ENCODE peak calls at places on chromosomes 6 and 20, in four cellular contexts. One of them, this sample, is unnamed.

GRCh38 chr6:56899311-56899710 is 55.6 kb upstream of the BEND6 start:
- DNase-seq in GM12891: no peak
- DNase-seq in K562: no peak
- DNase-seq in GM12878: no peak
- DNase-seq in this sample: no peak

GRCh38 chr20:47773381-47773786 is 11.9 kb downstream of the SULF2 start:
- DNase-seq in GM12878: no peak
- DNase-seq in GM12891: no peak
- DNase-seq in K562: no peak
- DNase-seq in this sample: no peak

GRCh38 chr20:5400164-5400762 is 83.5 kb upstream of the PROKR2 start:
- DNase-seq in K562: no peak
- DNase-seq in GM12878: no peak
- DNase-seq in GM12891: no peak
- DNase-seq in this sample: no peak

GRCh38 chr20:18727032-18727508 is 86.5 kb upstream of the SCP2D1 start:
- DNase-seq in GM12878: no peak
- DNase-seq in K562: no peak
- DNase-seq in GM12891: no peak
- DNase-seq in this sample: no peak

GRCh38 chr6:157188213-157188612 is 135.1 kb downstream of the TMEM242 start:
- DNase-seq in GM12878: no peak
- DNase-seq in K562: no peak
- DNase-seq in GM12891: no peak
- DNase-seq in this sample: no peak

GRCh38 chr20:24448170-24448569 is 21.3 kb upstream of the SYNDIG1 start:
- DNase-seq in K562: no peak
- DNase-seq in GM12878: no peak
- DNase-seq in GM12891: no peak
- DNase-seq in this sample: no peak

GRCh38 chr6:32086661-32087573 is 22.2 kb downstream of the TNXB start:
- DNase-seq in K562: no peak
- DNase-seq in GM12878: peak
- DNase-seq in GM12891: peak
- DNase-seq in this sample: peak

GRCh38 chr6:156662025-156662445 is 115.1 kb upstream of the ARID1B start:
- DNase-seq in K562: peak
- DNase-seq in GM12878: no peak
- DNase-seq in GM12891: no peak
- DNase-seq in this sample: no peak

GRCh38 chr6:107523054-107523791 is 33.3 kb downstream of the SOBP start:
- DNase-seq in GM12878: no peak
- DNase-seq in K562: no peak
- DNase-seq in GM12891: no peak
- DNase-seq in this sample: no peak

GRCh38 chr6:12208190-12208589 is 82.0 kb upstream of the EDN1 start:
- DNase-seq in GM12891: no peak
- DNase-seq in K562: no peak
- DNase-seq in GM12878: no peak
- DNase-seq in this sample: peak

GRCh38 chr6:43811101-43812099 is 41.4 kb downstream of the VEGFA start:
- DNase-seq in GM12891: no peak
- DNase-seq in GM12878: no peak
- DNase-seq in K562: no peak
- DNase-seq in this sample: no peak

GRCh38 chr20:57205625-57206219 is 60.7 kb downstream of the BMP7 start:
- DNase-seq in K562: no peak
- DNase-seq in GM12891: no peak
- DNase-seq in GM12878: no peak
- DNase-seq in this sample: no peak

GRCh38 chr6:125237764-125238163 is 64.0 kb downstream of the HDDC2 start:
- DNase-seq in GM12891: no peak
- DNase-seq in GM12878: no peak
- DNase-seq in K562: no peak
- DNase-seq in this sample: no peak

GRCh38 chr6:28008053-28008452 is 51.0 kb downstream of the OR2B6 start:
- DNase-seq in GM12878: no peak
- DNase-seq in GM12891: no peak
- DNase-seq in K562: no peak
- DNase-seq in this sample: no peak

GRCh38 chr6:16713597-16713996 is 47.7 kb downstream of the ATXN1 start:
- DNase-seq in GM12891: no peak
- DNase-seq in GM12878: no peak
- DNase-seq in K562: no peak
- DNase-seq in this sample: no peak

GRCh38 chr6:108876929-108877775 is 28.9 kb downstream of the ARMC2 start:
- DNase-seq in GM12878: no peak
- DNase-seq in GM12891: no peak
- DNase-seq in K562: no peak
- DNase-seq in this sample: no peak

GRCh38 chr6:156828280-156828703 is 51.1 kb downstream of the ARID1B start:
- DNase-seq in GM12878: no peak
- DNase-seq in GM12891: no peak
- DNase-seq in K562: no peak
- DNase-seq in this sample: no peak

GRCh38 chr20:33031531-33031930 is at the start of gene BPIFB6:
- DNase-seq in GM12878: no peak
- DNase-seq in GM12891: no peak
- DNase-seq in K562: no peak
- DNase-seq in this sample: no peak

GRCh38 chr20:23155141-23155590 is 69.0 kb upstream of the CD93 start:
- DNase-seq in GM12891: no peak
- DNase-seq in GM12878: no peak
- DNase-seq in K562: no peak
- DNase-seq in this sample: peak
- TF ChIP-seq SPI1 in GM12891: no peak
- TF ChIP-seq SPI1 in GM12878: no peak
- TF ChIP-seq SPI1 in K562: peak
- TF ChIP-seq SPI1 in this sample: peak

DNA sequence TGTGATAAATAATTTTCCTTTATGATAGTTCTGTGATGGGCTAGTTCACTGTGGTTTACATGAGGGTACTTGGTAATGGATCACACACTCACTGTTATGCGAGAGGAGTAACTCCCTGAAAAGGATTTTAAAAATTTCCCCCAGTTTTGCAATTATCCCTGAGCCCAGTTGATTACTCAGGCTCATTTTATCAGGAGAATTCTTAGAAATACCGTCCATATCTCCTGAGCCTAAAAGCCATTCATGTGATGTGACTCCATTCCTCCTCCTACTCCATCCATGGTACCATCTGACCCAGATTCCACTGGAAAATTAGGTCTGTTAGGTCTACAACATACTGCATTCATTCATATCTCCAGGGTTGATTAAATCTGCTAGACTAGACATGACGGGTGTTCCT is 16.4 kb upstream of the IBTK start:
- DNase-seq in K562: no peak
- DNase-seq in GM12878: no peak
- DNase-seq in GM12891: no peak
- DNase-seq in this sample: no peak
- TF ChIP-seq SPI1 in K562: no peak
- TF ChIP-seq SPI1 in GM12878: no peak
- TF ChIP-seq SPI1 in GM12891: no peak
- TF ChIP-seq SPI1 in this sample: no peak

DNA sequence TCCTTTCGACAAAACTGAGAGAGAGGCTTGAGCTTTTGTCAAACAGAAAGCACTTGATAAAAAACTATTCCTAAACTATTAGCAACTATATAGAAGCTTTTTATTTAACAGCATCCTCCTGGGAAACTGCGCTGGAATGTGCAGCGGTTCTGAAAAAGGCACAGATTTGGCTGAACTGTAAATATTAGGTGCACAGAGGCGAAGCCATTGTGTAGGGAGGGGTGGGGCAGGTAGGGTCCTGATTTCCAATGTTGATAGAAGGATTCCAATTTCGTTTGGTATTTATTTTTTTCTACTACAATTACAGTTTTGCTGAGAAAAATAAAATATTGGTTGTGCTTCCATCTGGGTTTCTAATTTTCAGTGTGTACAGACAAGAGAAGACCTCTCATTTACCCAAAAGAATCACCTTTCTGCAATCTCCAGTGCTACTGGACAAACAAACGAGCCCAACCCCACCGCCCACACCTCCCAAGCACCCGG is 688 bp upstream of the SH3BGRL2 start:
- DNase-seq in GM12891: peak
- DNase-seq in GM12878: no peak
- DNase-seq in K562: no peak
- DNase-seq in this sample: no peak
- TF ChIP-seq SPI1 in GM12891: no peak
- TF ChIP-seq SPI1 in GM12878: no peak
- TF ChIP-seq SPI1 in K562: no peak
- TF ChIP-seq SPI1 in this sample: no peak

GRCh38 chr6:143248359-143248758 is 187.7 kb downstream of the AIG1 start:
- DNase-seq in K562: no peak
- DNase-seq in GM12891: no peak
- DNase-seq in GM12878: no peak
- DNase-seq in this sample: no peak
- TF ChIP-seq SPI1 in K562: no peak
- TF ChIP-seq SPI1 in GM12891: no peak
- TF ChIP-seq SPI1 in GM12878: no peak
- TF ChIP-seq SPI1 in this sample: no peak

GRCh38 chr6:6712979-6713514 is 124.5 kb downstream of the LY86 start:
- DNase-seq in K562: no peak
- DNase-seq in GM12878: no peak
- DNase-seq in GM12891: no peak
- DNase-seq in this sample: peak
- TF ChIP-seq SPI1 in K562: no peak
- TF ChIP-seq SPI1 in GM12878: no peak
- TF ChIP-seq SPI1 in GM12891: no peak
- TF ChIP-seq SPI1 in this sample: peak

This sample was measured in HL-60.